ENCODE peak calls at places on chromosomes 13 and 19, in six cellular contexts. Z is psoas muscle, H is Peyer's patch, R is BE2C, J is IMR-90, Q is dorsolateral prefrontal cortex. F is an unnamed sample.
A peak's percentile ranks its signal among the peaks of the same experiment; 100 is the strongest.

GRCh38 chr13:60623131-60623530 is 226.1 kb downstream of the TDRD3 start:
- DNase-seq in Z (no peak), H (no peak), R (no peak), J (no peak), Q (no peak), F (no peak)

GRCh38 chr19:18348171-18348570 is 7.8 kb downstream of the PGPEP1 start:
- DNase-seq in Z (no peak), H (no peak), R (no peak), J (no peak), Q (no peak), F (no peak)

GRCh38 chr19:13463296-13463695 is 43.0 kb downstream of the CACNA1A start:
- DNase-seq in Z (no peak), H (no peak), R (no peak), J (peak; percentile 15), Q (no peak), F (no peak)

GRCh38 chr13:113539822-113540221 is 44.7 kb upstream of the TFDP1 start:
- DNase-seq in Z (no peak), H (no peak), R (no peak), J (no peak), Q (no peak), F (no peak)

GRCh38 chr13:40562975-40563349 is 103.5 kb downstream of the FOXO1 start:
- DNase-seq in Z (peak; percentile 22), H (no peak), R (no peak), J (no peak), Q (no peak), F (peak; percentile 41)

GRCh38 chr13:35793823-35794222 is 317.3 kb upstream of the MAB21L1 start:
- DNase-seq in Z (no peak), H (no peak), R (no peak), J (no peak), Q (no peak), F (no peak)

GRCh38 chr13:34733720-34734119 is 208.3 kb upstream of the NBEA start:
- DNase-seq in Z (no peak), H (no peak), R (no peak), J (no peak), Q (no peak), F (no peak)

GRCh38 chr13:98482476-98483444 is 94.1 kb downstream of the STK24 start:
- DNase-seq in Z (peak; percentile 68), H (peak; percentile 17), R (no peak), J (peak; percentile 74), Q (no peak), F (no peak)

GRCh38 chr13:61727714-61728275 is 312.1 kb upstream of the PCDH20 start:
- DNase-seq in Z (no peak), H (no peak), R (no peak), J (no peak), Q (no peak), F (no peak)

GRCh38 chr13:89726690-89727435 is 1620.6 kb upstream of the MIR17HG start:
- DNase-seq in Z (no peak), H (no peak), R (no peak), J (peak; percentile 46), Q (no peak), F (no peak)

GRCh38 chr19:1171755-1172352 is 2.2 kb downstream of the SBNO2 start:
- DNase-seq in Z (no peak), H (no peak), R (no peak), J (no peak), Q (no peak), F (no peak)
- H3K4me3 ChIP-seq in Z (peak overlapping the region; percentile 87), H (peak overlapping the region; percentile 99), R (no peak overlapping the region), J (peak overlapping the region; percentile 92), Q (peak overlapping the region; percentile 80), F (no peak overlapping the region)

GRCh38 chr13:80360298-80360827 is 19.4 kb upstream of the SPRY2 start:
- DNase-seq in Z (no peak), H (no peak), R (no peak), J (no peak), Q (no peak), F (no peak)

GRCh38 chr13:80361883-80362327 is 21.0 kb upstream of the SPRY2 start:
- DNase-seq in Z (no peak), H (no peak), R (no peak), J (no peak), Q (peak; percentile 35), F (no peak)

GRCh38 chr13:80361298-80361697 is 20.4 kb upstream of the SPRY2 start:
- DNase-seq in Z (no peak), H (no peak), R (no peak), J (no peak), Q (no peak), F (no peak)

GRCh38 chr13:80362488-80362887 is 21.6 kb upstream of the SPRY2 start:
- DNase-seq in Z (no peak), H (no peak), R (no peak), J (no peak), Q (no peak), F (no peak)

GRCh38 chr13:80359459-80360297 is 18.8 kb upstream of the SPRY2 start:
- DNase-seq in Z (no peak), H (no peak), R (no peak), J (no peak), Q (no peak), F (no peak)
- H3K4me3 ChIP-seq in Z (no peak overlapping the region), H (no peak overlapping the region), R (no peak overlapping the region), J (no peak overlapping the region), Q (no peak overlapping the region), F (no peak overlapping the region)

GRCh38 chr19:45401815-45402468 is 2.9 kb downstream of the PPP1R13L start:
- DNase-seq in Z (no peak), H (no peak), R (no peak), J (no peak), Q (no peak), F (no peak)
- H3K4me3 ChIP-seq in Z (no peak overlapping the region), H (peak overlapping the region; percentile 22), R (no peak overlapping the region), J (no peak overlapping the region), Q (no peak overlapping the region), F (no peak overlapping the region)

GRCh38 chr13:20713751-20714150 is 10.3 kb downstream of the IL17D start:
- DNase-seq in Z (peak; percentile 59), H (no peak), R (no peak), J (peak; percentile 39), Q (no peak), F (no peak)
- H3K4me3 ChIP-seq in Z (peak overlapping the region; percentile 65), H (no peak overlapping the region), R (no peak overlapping the region), J (no peak overlapping the region), Q (no peak overlapping the region), F (no peak overlapping the region)

GRCh38 chr13:106036870-106037269 is 498.6 kb downstream of the EFNB2 start:
- DNase-seq in Z (no peak), H (no peak), R (peak; percentile 26), J (no peak), Q (no peak), F (no peak)

GRCh38 chr13:106038752-106039151 is 496.7 kb downstream of the EFNB2 start:
- DNase-seq in Z (no peak), H (no peak), R (no peak), J (peak; percentile 90), Q (no peak), F (no peak)

DNA sequence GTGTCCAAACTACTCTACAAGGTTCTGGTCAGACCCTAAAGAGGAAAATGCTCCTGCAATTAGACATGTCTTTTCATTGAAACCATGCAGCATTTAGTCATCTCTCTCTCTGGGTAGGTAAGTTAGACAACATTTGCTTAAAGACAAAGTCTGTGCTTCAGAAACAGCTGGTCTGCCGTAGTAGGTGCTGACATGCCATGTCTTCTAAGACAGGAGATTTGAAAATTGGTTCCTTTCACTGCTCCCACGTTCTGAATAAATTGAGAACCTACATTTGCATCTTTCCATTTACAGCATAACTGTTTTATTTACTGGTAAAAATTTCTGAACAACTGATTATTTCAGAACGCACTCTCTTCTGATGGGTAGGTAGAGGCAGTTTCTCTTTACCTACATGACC is 494.0 kb downstream of the EFNB2 start:
- DNase-seq in Z (no peak), H (no peak), R (no peak), J (no peak), Q (no peak), F (no peak)
- H3K4me3 ChIP-seq in Z (no peak overlapping the region), H (no peak overlapping the region), R (no peak overlapping the region), J (no peak overlapping the region), Q (no peak overlapping the region), F (no peak overlapping the region)

GRCh38 chr19:52191374-52191773 is 1.5 kb downstream of the PPP2R1A start:
- DNase-seq in Z (no peak), H (no peak), R (no peak), J (no peak), Q (no peak), F (no peak)
- H3K4me3 ChIP-seq in Z (peak overlapping the region; percentile 97), H (peak overlapping the region; percentile 77), R (peak overlapping the region; percentile 97), J (peak overlapping the region; percentile 80), Q (peak overlapping the region; percentile 92), F (peak overlapping the region; percentile 85)

DNA sequence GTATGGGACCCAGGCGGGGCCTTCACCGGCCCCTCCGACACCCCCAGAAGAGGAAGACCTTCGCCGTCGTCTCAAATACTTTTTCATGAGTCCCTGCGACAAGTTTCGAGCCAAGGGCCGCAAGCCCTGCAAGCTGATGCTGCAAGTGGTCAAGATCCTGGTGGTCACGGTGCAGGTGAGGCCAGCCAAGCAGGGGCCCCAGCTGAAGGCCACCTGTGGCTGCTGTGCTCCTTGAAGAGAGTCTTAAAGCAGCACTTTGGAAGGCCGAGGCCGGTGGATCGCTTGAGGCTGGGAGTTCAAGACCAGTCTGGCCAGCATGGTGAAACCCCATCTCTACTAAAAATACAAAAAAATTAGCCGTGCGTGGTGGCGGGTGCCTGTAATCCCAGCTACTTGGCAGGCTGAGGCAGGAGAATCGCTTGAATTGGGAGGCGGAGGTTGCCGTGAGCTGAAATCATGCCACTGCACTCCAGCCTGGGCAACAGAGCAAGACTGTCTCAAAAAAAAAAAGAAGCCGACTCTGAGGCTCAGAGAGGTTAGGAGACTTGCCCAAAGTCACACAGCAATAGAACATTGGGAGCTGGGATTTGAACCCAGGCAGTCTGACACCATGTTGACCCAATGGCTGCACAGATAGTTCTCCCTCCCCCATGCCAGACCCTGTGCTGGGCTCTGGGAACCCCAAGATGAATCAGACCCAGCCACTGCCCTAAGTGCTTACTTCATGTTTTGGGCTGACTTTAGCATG is 2.7 kb downstream of the MCOLN1 start:
- DNase-seq in Z (no peak), H (no peak), R (no peak), J (no peak), Q (no peak), F (no peak)
- H3K4me3 ChIP-seq in Z (no peak overlapping the region), H (no peak overlapping the region), R (no peak overlapping the region), J (no peak overlapping the region), Q (no peak overlapping the region), F (no peak overlapping the region)

GRCh38 chr19:40608957-40609356 is 7.8 kb downstream of the LTBP4 start:
- DNase-seq in Z (no peak), H (no peak), R (no peak), J (no peak), Q (no peak), F (no peak)
- H3K4me3 ChIP-seq in Z (no peak overlapping the region), H (peak overlapping the region; percentile 72), R (no peak overlapping the region), J (no peak overlapping the region), Q (no peak overlapping the region), F (peak overlapping the region; percentile 37)

GRCh38 chr13:65309906-65310305 is 1920.2 kb downstream of the PCDH9 start:
- DNase-seq in Z (no peak), H (no peak), R (no peak), J (no peak), Q (no peak), F (no peak)
- H3K4me3 ChIP-seq in Z (no peak overlapping the region), H (no peak overlapping the region), R (no peak overlapping the region), J (no peak overlapping the region), Q (no peak overlapping the region), F (no peak overlapping the region)

F was measured in CD4-positive, CD25-positive, alpha-beta regulatory T cell.